ENCODE peak calls at places on chromosomes 2 and 18, in seven cellular contexts. P is cardiac fibroblast, Y is tibial nerve, L is H9, A is brain microvascular endothelial cell, B is sigmoid colon, U is IMR-90. H is an unnamed sample.

GRCh38 chr18:45617284-45617683 is 2.0 kb downstream of the SLC14A2 start:
- DNase-seq in P (peak; percentile 89), Y (peak; percentile 83), L (no peak), A (peak; percentile 72), B (peak; percentile 86), U (peak; percentile 81), H (no peak)

GRCh38 chr2:27281855-27282559 is at the start of gene TRIM54:
- DNase-seq in P (peak; percentile 31), Y (no peak), L (no peak), A (no peak), B (no peak), U (peak; percentile 33), H (no peak)

GRCh38 chr2:152298754-152299153 is 36.2 kb upstream of the FMNL2 start:
- DNase-seq in P (peak; percentile 70), Y (no peak), L (no peak), A (no peak), B (no peak), U (peak; percentile 10), H (peak; percentile 4)

GRCh38 chr18:73647391-73647790 is 500.2 kb downstream of the FBXO15 start:
- DNase-seq in P (peak; percentile 28), Y (no peak), L (no peak), A (no peak), B (no peak), U (peak; percentile 43), H (no peak)

GRCh38 chr18:57210711-57211411 is 64.0 kb downstream of the BOD1L2 start:
- DNase-seq in P (no peak), Y (no peak), L (no peak), A (no peak), B (no peak), U (no peak), H (no peak)

GRCh38 chr18:61893304-61893970 is 630 bp upstream of the RNF152 start:
- DNase-seq in P (peak; percentile 56), Y (no peak), L (peak; percentile 46), A (peak; percentile 40), B (peak; percentile 71), U (peak; percentile 61), H (no peak)

GRCh38 chr2:103512442-103512841 is 750.6 kb downstream of the TMEM182 start:
- DNase-seq in P (no peak), Y (no peak), L (no peak), A (no peak), B (no peak), U (no peak), H (no peak)

GRCh38 chr2:28905533-28905932 is 11.1 kb downstream of the WDR43 start:
- DNase-seq in P (no peak), Y (no peak), L (no peak), A (no peak), B (no peak), U (no peak), H (no peak)

GRCh38 chr2:121287956-121288355 is 3.0 kb upstream of the TFCP2L1 start:
- DNase-seq in P (no peak), Y (no peak), L (no peak), A (no peak), B (no peak), U (no peak), H (no peak)

GRCh38 chr2:85269959-85270358 is 57.8 kb downstream of the TGOLN2 start:
- DNase-seq in P (peak; percentile 38), Y (no peak), L (no peak), A (no peak), B (no peak), U (peak; percentile 36), H (no peak)

GRCh38 chr2:48328159-48328816 is 201.7 kb upstream of the STON1 start:
- DNase-seq in P (no peak), Y (no peak), L (no peak), A (no peak), B (no peak), U (no peak), H (no peak)

GRCh38 chr2:147630585-147630984 is 214.2 kb upstream of the ACVR2A start:
- DNase-seq in P (no peak), Y (no peak), L (no peak), A (no peak), B (no peak), U (no peak), H (no peak)

GRCh38 chr18:22169889-22170420 is 566 bp downstream of the GATA6 start:
- DNase-seq in P (peak; percentile 68), Y (no peak), L (no peak), A (no peak), B (no peak), U (peak; percentile 53), H (no peak)

GRCh38 chr18:59605633-59606192 is 91.5 kb downstream of the CCBE1 start:
- DNase-seq in P (peak; percentile 4), Y (no peak), L (no peak), A (peak; percentile 55), B (no peak), U (peak; percentile 78), H (no peak)

GRCh38 chr2:173221081-173221695 is 133.5 kb upstream of the CDCA7 start:
- DNase-seq in P (no peak), Y (no peak), L (no peak), A (no peak), B (no peak), U (no peak), H (no peak)

GRCh38 chr18:47754311-47755101 is 176.0 kb downstream of the SMAD2 start:
- DNase-seq in P (peak; percentile 14), Y (no peak), L (peak; percentile 91), A (no peak), B (no peak), U (no peak), H (no peak)

GRCh38 chr2:146527166-146527565 is 1317.7 kb upstream of the ACVR2A start:
- DNase-seq in P (no peak), Y (no peak), L (no peak), A (no peak), B (no peak), U (peak; percentile 45), H (no peak)

GRCh38 chr2:170396799-170397459 is 219.0 kb downstream of the MYO3B start:
- DNase-seq in P (peak; percentile 33), Y (no peak), L (no peak), A (no peak), B (no peak), U (peak; percentile 4), H (no peak)

GRCh38 chr18:54880706-54881105 is 52.4 kb downstream of the RAB27B start:
- DNase-seq in P (peak; percentile 91), Y (no peak), L (no peak), A (peak; percentile 81), B (no peak), U (peak; percentile 79), H (no peak)

GRCh38 chr18:28161608-28162599 is 15.0 kb downstream of the CDH2 start:
- DNase-seq in P (peak; percentile 56), Y (no peak), L (no peak), A (peak; percentile 31), B (no peak), U (peak; percentile 80), H (peak; percentile 78)

GRCh38 chr2:186459009-186459408 is 27.1 kb upstream of the ZC3H15 start:
- DNase-seq in P (peak; percentile 59), Y (no peak), L (no peak), A (no peak), B (no peak), U (peak; percentile 28), H (no peak)

GRCh38 chr18:75546964-75547363 is 119.5 kb upstream of the SMIM21 start:
- DNase-seq in P (no peak), Y (no peak), L (peak; percentile 36), A (no peak), B (no peak), U (no peak), H (no peak)

GRCh38 chr18:51857989-51858388 is 482.0 kb upstream of the DCC start:
- DNase-seq in P (no peak), Y (no peak), L (no peak), A (no peak), B (no peak), U (no peak), H (no peak)

GRCh38 chr2:231786177-231786916 is at the start of gene COPS7B:
- DNase-seq in P (peak; percentile 83), Y (peak; percentile 56), L (peak; percentile 90), A (peak; percentile 60), B (peak; percentile 86), U (peak; percentile 72), H (no peak)
- TF ChIP-seq CTCF in P (peak; percentile 47), Y (no peak), L (peak; percentile 75), A (peak; percentile 68), B (no peak), U (peak; percentile 54), H (peak; percentile 68)

GRCh38 chr2:237092920-237093781 is 7.5 kb downstream of the COPS8 start:
- DNase-seq in P (peak; percentile 90), Y (peak; percentile 71), L (no peak), A (peak; percentile 60), B (peak; percentile 88), U (peak; percentile 85), H (no peak)
- TF ChIP-seq CTCF in P (peak; percentile 66), Y (peak; percentile 57), L (peak; percentile 47), A (peak; percentile 75), B (peak; percentile 71), U (peak; percentile 84), H (peak; percentile 51)

GRCh38 chr2:96407041-96407918 is 71.7 kb downstream of the NCAPH start:
- DNase-seq in P (peak; percentile 85), Y (peak; percentile 31), L (peak; percentile 84), A (peak; percentile 52), B (peak; percentile 82), U (peak; percentile 79), H (no peak)

GRCh38 chr2:96412307-96413066 is 76.9 kb downstream of the NCAPH start:
- DNase-seq in P (no peak), Y (no peak), L (no peak), A (no peak), B (no peak), U (no peak), H (no peak)

GRCh38 chr2:96409543-96410184 is 74.1 kb downstream of the NCAPH start:
- DNase-seq in P (peak; percentile 15), Y (no peak), L (no peak), A (no peak), B (no peak), U (no peak), H (no peak)

GRCh38 chr2:96407919-96408550 is 72.5 kb downstream of the NCAPH start:
- DNase-seq in P (no peak), Y (no peak), L (no peak), A (no peak), B (no peak), U (no peak), H (no peak)

GRCh38 chr2:96408631-96409542 is 73.3 kb downstream of the NCAPH start:
- DNase-seq in P (peak; percentile 39), Y (no peak), L (no peak), A (peak; percentile 18), B (no peak), U (peak; percentile 38), H (no peak)
- TF ChIP-seq CTCF in P (peak; percentile 11), Y (no peak), L (peak; percentile 10), A (peak; percentile 38), B (no peak), U (no peak), H (peak; percentile 32)

GRCh38 chr2:171540437-171540836 is 18.2 kb downstream of the CYBRD1 start:
- DNase-seq in P (no peak), Y (no peak), L (no peak), A (no peak), B (no peak), U (no peak), H (no peak)

GRCh38 chr2:171545086-171545485 is 22.8 kb downstream of the CYBRD1 start:
- DNase-seq in P (peak; percentile 62), Y (no peak), L (no peak), A (no peak), B (no peak), U (peak; percentile 20), H (no peak)

GRCh38 chr2:171547256-171547655 is 25.0 kb downstream of the CYBRD1 start:
- DNase-seq in P (no peak), Y (no peak), L (no peak), A (no peak), B (no peak), U (no peak), H (no peak)

GRCh38 chr2:171541202-171541884 is 19.1 kb downstream of the CYBRD1 start:
- DNase-seq in P (no peak), Y (no peak), L (peak; percentile 48), A (no peak), B (no peak), U (no peak), H (no peak)
- TF ChIP-seq CTCF in P (peak; percentile 58), Y (no peak), L (peak; percentile 78), A (peak; percentile 69), B (no peak), U (peak; percentile 25), H (peak; percentile 60)